ENCODE peak calls at places on chromosomes 13 and 19, in seven cellular contexts. One of them, this sample, is unnamed.

GRCh38 chr13:102236341-102236740 is 165.5 kb downstream of the FGF14 start:
- DNase-seq in aorta: no peak
- DNase-seq in renal cortical epithelial cell: no peak
- DNase-seq in putamen: no peak
- DNase-seq in NB4: no peak
- DNase-seq in stimulated activated CD4-positive, alpha-beta T cell treated with anti-CD3 and anti-CD28 coated beads, Interleukin-15, amount 100 ng/mL, for 1 hour: no peak
- DNase-seq in hepatocyte: no peak
- DNase-seq in this sample: no peak

GRCh38 chr13:48401480-48401879 is 11.4 kb downstream of the LPAR6 start:
- DNase-seq in aorta: no peak
- DNase-seq in renal cortical epithelial cell: no peak
- DNase-seq in putamen: no peak
- DNase-seq in NB4: no peak
- DNase-seq in stimulated activated CD4-positive, alpha-beta T cell treated with anti-CD3 and anti-CD28 coated beads, Interleukin-15, amount 100 ng/mL, for 1 hour: no peak
- DNase-seq in hepatocyte: no peak
- DNase-seq in this sample: no peak

GRCh38 chr13:55583953-55584593 is 1556.6 kb upstream of the PRR20A start:
- DNase-seq in aorta: no peak
- DNase-seq in renal cortical epithelial cell: no peak
- DNase-seq in putamen: no peak
- DNase-seq in NB4: no peak
- DNase-seq in stimulated activated CD4-positive, alpha-beta T cell treated with anti-CD3 and anti-CD28 coated beads, Interleukin-15, amount 100 ng/mL, for 1 hour: no peak
- DNase-seq in hepatocyte: no peak
- DNase-seq in this sample: no peak

GRCh38 chr19:31979362-31979761 is 366.0 kb upstream of the ZNF507 start:
- DNase-seq in aorta: no peak
- DNase-seq in renal cortical epithelial cell: no peak
- DNase-seq in putamen: no peak
- DNase-seq in NB4: no peak
- DNase-seq in stimulated activated CD4-positive, alpha-beta T cell treated with anti-CD3 and anti-CD28 coated beads, Interleukin-15, amount 100 ng/mL, for 1 hour: no peak
- DNase-seq in hepatocyte: no peak
- DNase-seq in this sample: no peak

GRCh38 chr13:65036999-65037398 is 2193.1 kb downstream of the PCDH9 start:
- DNase-seq in aorta: no peak
- DNase-seq in renal cortical epithelial cell: no peak
- DNase-seq in putamen: no peak
- DNase-seq in NB4: no peak
- DNase-seq in stimulated activated CD4-positive, alpha-beta T cell treated with anti-CD3 and anti-CD28 coated beads, Interleukin-15, amount 100 ng/mL, for 1 hour: no peak
- DNase-seq in hepatocyte: no peak
- DNase-seq in this sample: no peak

GRCh38 chr13:80195649-80196048 is 145.3 kb downstream of the SPRY2 start:
- DNase-seq in aorta: no peak
- DNase-seq in renal cortical epithelial cell: no peak
- DNase-seq in putamen: no peak
- DNase-seq in NB4: no peak
- DNase-seq in stimulated activated CD4-positive, alpha-beta T cell treated with anti-CD3 and anti-CD28 coated beads, Interleukin-15, amount 100 ng/mL, for 1 hour: no peak
- DNase-seq in hepatocyte: no peak
- DNase-seq in this sample: no peak

GRCh38 chr19:14526423-14526822 is 3.0 kb upstream of the TECR start:
- DNase-seq in aorta: no peak
- DNase-seq in renal cortical epithelial cell: no peak
- DNase-seq in putamen: no peak
- DNase-seq in NB4: no peak
- DNase-seq in stimulated activated CD4-positive, alpha-beta T cell treated with anti-CD3 and anti-CD28 coated beads, Interleukin-15, amount 100 ng/mL, for 1 hour: no peak
- DNase-seq in hepatocyte: no peak
- DNase-seq in this sample: no peak

GRCh38 chr13:94711561-94712286 is 621 bp downstream of the SOX21 start:
- DNase-seq in aorta: peak
- DNase-seq in renal cortical epithelial cell: no peak
- DNase-seq in putamen: no peak
- DNase-seq in NB4: no peak
- DNase-seq in stimulated activated CD4-positive, alpha-beta T cell treated with anti-CD3 and anti-CD28 coated beads, Interleukin-15, amount 100 ng/mL, for 1 hour: no peak
- DNase-seq in hepatocyte: peak
- DNase-seq in this sample: no peak

GRCh38 chr13:34776390-34776981 is 165.6 kb upstream of the NBEA start:
- DNase-seq in aorta: no peak
- DNase-seq in renal cortical epithelial cell: no peak
- DNase-seq in putamen: no peak
- DNase-seq in NB4: no peak
- DNase-seq in stimulated activated CD4-positive, alpha-beta T cell treated with anti-CD3 and anti-CD28 coated beads, Interleukin-15, amount 100 ng/mL, for 1 hour: no peak
- DNase-seq in hepatocyte: no peak
- DNase-seq in this sample: no peak

GRCh38 chr19:48660854-48661731 is 11.7 kb downstream of the NTN5 start:
- DNase-seq in aorta: peak
- DNase-seq in renal cortical epithelial cell: peak
- DNase-seq in putamen: peak
- DNase-seq in NB4: peak
- DNase-seq in stimulated activated CD4-positive, alpha-beta T cell treated with anti-CD3 and anti-CD28 coated beads, Interleukin-15, amount 100 ng/mL, for 1 hour: peak
- DNase-seq in hepatocyte: peak
- DNase-seq in this sample: peak

GRCh38 chr19:27392027-27392632 is 1820.8 kb downstream of the UQCRFS1 start:
- DNase-seq in aorta: no peak
- DNase-seq in renal cortical epithelial cell: no peak
- DNase-seq in putamen: no peak
- DNase-seq in NB4: no peak
- DNase-seq in stimulated activated CD4-positive, alpha-beta T cell treated with anti-CD3 and anti-CD28 coated beads, Interleukin-15, amount 100 ng/mL, for 1 hour: no peak
- DNase-seq in hepatocyte: no peak
- DNase-seq in this sample: peak

GRCh38 chr19:32816555-32817099 is 52.9 kb downstream of the SLC7A9 start:
- DNase-seq in aorta: no peak
- DNase-seq in renal cortical epithelial cell: no peak
- DNase-seq in putamen: no peak
- DNase-seq in NB4: no peak
- DNase-seq in stimulated activated CD4-positive, alpha-beta T cell treated with anti-CD3 and anti-CD28 coated beads, Interleukin-15, amount 100 ng/mL, for 1 hour: no peak
- DNase-seq in hepatocyte: no peak
- DNase-seq in this sample: no peak

GRCh38 chr19:17394891-17395415 is 957 bp upstream of the CCDC194 start:
- DNase-seq in aorta: peak
- DNase-seq in renal cortical epithelial cell: no peak
- DNase-seq in putamen: no peak
- DNase-seq in NB4: peak
- DNase-seq in stimulated activated CD4-positive, alpha-beta T cell treated with anti-CD3 and anti-CD28 coated beads, Interleukin-15, amount 100 ng/mL, for 1 hour: peak
- DNase-seq in hepatocyte: no peak
- DNase-seq in this sample: peak

GRCh38 chr19:27733551-27734266 is 1479.2 kb downstream of the UQCRFS1 start:
- DNase-seq in aorta: no peak
- DNase-seq in renal cortical epithelial cell: no peak
- DNase-seq in putamen: no peak
- DNase-seq in NB4: no peak
- DNase-seq in stimulated activated CD4-positive, alpha-beta T cell treated with anti-CD3 and anti-CD28 coated beads, Interleukin-15, amount 100 ng/mL, for 1 hour: no peak
- DNase-seq in hepatocyte: no peak
- DNase-seq in this sample: no peak

GRCh38 chr13:31756346-31756745 is 17.0 kb downstream of the RXFP2 start:
- DNase-seq in aorta: no peak
- DNase-seq in renal cortical epithelial cell: peak
- DNase-seq in putamen: no peak
- DNase-seq in NB4: no peak
- DNase-seq in stimulated activated CD4-positive, alpha-beta T cell treated with anti-CD3 and anti-CD28 coated beads, Interleukin-15, amount 100 ng/mL, for 1 hour: no peak
- DNase-seq in hepatocyte: no peak
- DNase-seq in this sample: no peak

GRCh38 chr13:19634129-19634740 is 776 bp downstream of the MPHOSPH8 start:
- DNase-seq in aorta: no peak
- DNase-seq in renal cortical epithelial cell: peak
- DNase-seq in putamen: no peak
- DNase-seq in NB4: peak
- DNase-seq in stimulated activated CD4-positive, alpha-beta T cell treated with anti-CD3 and anti-CD28 coated beads, Interleukin-15, amount 100 ng/mL, for 1 hour: no peak
- DNase-seq in hepatocyte: peak
- DNase-seq in this sample: no peak

GRCh38 chr13:78045916-78046315 is 127.3 kb upstream of the EDNRB start:
- DNase-seq in aorta: no peak
- DNase-seq in renal cortical epithelial cell: peak
- DNase-seq in putamen: no peak
- DNase-seq in NB4: no peak
- DNase-seq in stimulated activated CD4-positive, alpha-beta T cell treated with anti-CD3 and anti-CD28 coated beads, Interleukin-15, amount 100 ng/mL, for 1 hour: no peak
- DNase-seq in hepatocyte: no peak
- DNase-seq in this sample: no peak

GRCh38 chr19:2497186-2497585 is 21.3 kb downstream of the GADD45B start:
- DNase-seq in aorta: no peak
- DNase-seq in renal cortical epithelial cell: no peak
- DNase-seq in putamen: no peak
- DNase-seq in NB4: no peak
- DNase-seq in stimulated activated CD4-positive, alpha-beta T cell treated with anti-CD3 and anti-CD28 coated beads, Interleukin-15, amount 100 ng/mL, for 1 hour: no peak
- DNase-seq in hepatocyte: no peak
- DNase-seq in this sample: no peak

GRCh38 chr19:43639507-43640423 is at the start of gene CADM4:
- DNase-seq in aorta: no peak
- DNase-seq in renal cortical epithelial cell: no peak
- DNase-seq in putamen: no peak
- DNase-seq in NB4: peak
- DNase-seq in stimulated activated CD4-positive, alpha-beta T cell treated with anti-CD3 and anti-CD28 coated beads, Interleukin-15, amount 100 ng/mL, for 1 hour: peak
- DNase-seq in hepatocyte: peak
- DNase-seq in this sample: peak

GRCh38 chr13:22936228-22936627 is 244.6 kb upstream of the SGCG start:
- DNase-seq in aorta: no peak
- DNase-seq in renal cortical epithelial cell: no peak
- DNase-seq in putamen: no peak
- DNase-seq in NB4: no peak
- DNase-seq in stimulated activated CD4-positive, alpha-beta T cell treated with anti-CD3 and anti-CD28 coated beads, Interleukin-15, amount 100 ng/mL, for 1 hour: no peak
- DNase-seq in hepatocyte: no peak
- DNase-seq in this sample: no peak

GRCh38 chr19:17332677-17333581 is 1.7 kb downstream of the ANO8 start:
- DNase-seq in aorta: peak
- DNase-seq in renal cortical epithelial cell: peak
- DNase-seq in putamen: no peak
- DNase-seq in NB4: peak
- DNase-seq in stimulated activated CD4-positive, alpha-beta T cell treated with anti-CD3 and anti-CD28 coated beads, Interleukin-15, amount 100 ng/mL, for 1 hour: no peak
- DNase-seq in hepatocyte: peak
- DNase-seq in this sample: no peak

GRCh38 chr13:46595136-46595917 is 42.4 kb downstream of the LRCH1 start:
- DNase-seq in aorta: no peak
- DNase-seq in renal cortical epithelial cell: peak
- DNase-seq in putamen: no peak
- DNase-seq in NB4: peak
- DNase-seq in stimulated activated CD4-positive, alpha-beta T cell treated with anti-CD3 and anti-CD28 coated beads, Interleukin-15, amount 100 ng/mL, for 1 hour: no peak
- DNase-seq in hepatocyte: no peak
- DNase-seq in this sample: no peak

GRCh38 chr19:6765738-6766356 is 1.4 kb downstream of the SH2D3A start:
- DNase-seq in aorta: no peak
- DNase-seq in renal cortical epithelial cell: peak
- DNase-seq in putamen: no peak
- DNase-seq in NB4: no peak
- DNase-seq in stimulated activated CD4-positive, alpha-beta T cell treated with anti-CD3 and anti-CD28 coated beads, Interleukin-15, amount 100 ng/mL, for 1 hour: no peak
- DNase-seq in hepatocyte: peak
- DNase-seq in this sample: peak

GRCh38 chr13:22848539-22849052 is 332.2 kb upstream of the SGCG start:
- DNase-seq in aorta: no peak
- DNase-seq in renal cortical epithelial cell: peak
- DNase-seq in putamen: no peak
- DNase-seq in NB4: no peak
- DNase-seq in stimulated activated CD4-positive, alpha-beta T cell treated with anti-CD3 and anti-CD28 coated beads, Interleukin-15, amount 100 ng/mL, for 1 hour: no peak
- DNase-seq in hepatocyte: peak
- DNase-seq in this sample: no peak

GRCh38 chr19:10419646-10420443 is 493 bp upstream of the PDE4A start:
- DNase-seq in aorta: no peak
- DNase-seq in renal cortical epithelial cell: no peak
- DNase-seq in putamen: no peak
- DNase-seq in NB4: peak
- DNase-seq in stimulated activated CD4-positive, alpha-beta T cell treated with anti-CD3 and anti-CD28 coated beads, Interleukin-15, amount 100 ng/mL, for 1 hour: no peak
- DNase-seq in hepatocyte: peak
- DNase-seq in this sample: no peak

GRCh38 chr19:4171676-4172075 is 10.7 kb downstream of the SIRT6 start:
- DNase-seq in aorta: no peak
- DNase-seq in renal cortical epithelial cell: no peak
- DNase-seq in putamen: no peak
- DNase-seq in NB4: no peak
- DNase-seq in stimulated activated CD4-positive, alpha-beta T cell treated with anti-CD3 and anti-CD28 coated beads, Interleukin-15, amount 100 ng/mL, for 1 hour: no peak
- DNase-seq in hepatocyte: no peak
- DNase-seq in this sample: no peak

GRCh38 chr19:3923912-3924311 is 9.0 kb upstream of the NMRK2 start:
- DNase-seq in aorta: no peak
- DNase-seq in renal cortical epithelial cell: no peak
- DNase-seq in putamen: no peak
- DNase-seq in NB4: no peak
- DNase-seq in stimulated activated CD4-positive, alpha-beta T cell treated with anti-CD3 and anti-CD28 coated beads, Interleukin-15, amount 100 ng/mL, for 1 hour: no peak
- DNase-seq in hepatocyte: no peak
- DNase-seq in this sample: no peak

GRCh38 chr13:30847697-30848307 is 58.3 kb upstream of the MEDAG start:
- DNase-seq in aorta: peak
- DNase-seq in renal cortical epithelial cell: peak
- DNase-seq in putamen: peak
- DNase-seq in NB4: peak
- DNase-seq in stimulated activated CD4-positive, alpha-beta T cell treated with anti-CD3 and anti-CD28 coated beads, Interleukin-15, amount 100 ng/mL, for 1 hour: no peak
- DNase-seq in hepatocyte: peak
- DNase-seq in this sample: no peak

GRCh38 chr13:64551755-64552154 is 2678.4 kb downstream of the PCDH9 start:
- DNase-seq in aorta: no peak
- DNase-seq in renal cortical epithelial cell: no peak
- DNase-seq in putamen: no peak
- DNase-seq in NB4: no peak
- DNase-seq in stimulated activated CD4-positive, alpha-beta T cell treated with anti-CD3 and anti-CD28 coated beads, Interleukin-15, amount 100 ng/mL, for 1 hour: no peak
- DNase-seq in hepatocyte: no peak
- DNase-seq in this sample: no peak

GRCh38 chr19:38478273-38478971 is 44.9 kb downstream of the RYR1 start:
- DNase-seq in aorta: no peak
- DNase-seq in renal cortical epithelial cell: no peak
- DNase-seq in putamen: no peak
- DNase-seq in NB4: peak
- DNase-seq in stimulated activated CD4-positive, alpha-beta T cell treated with anti-CD3 and anti-CD28 coated beads, Interleukin-15, amount 100 ng/mL, for 1 hour: no peak
- DNase-seq in hepatocyte: no peak
- DNase-seq in this sample: no peak

GRCh38 chr19:56476671-56477428 is at the start of gene ZNF667:
- DNase-seq in aorta: peak
- DNase-seq in renal cortical epithelial cell: peak
- DNase-seq in putamen: peak
- DNase-seq in NB4: no peak
- DNase-seq in stimulated activated CD4-positive, alpha-beta T cell treated with anti-CD3 and anti-CD28 coated beads, Interleukin-15, amount 100 ng/mL, for 1 hour: no peak
- DNase-seq in hepatocyte: peak
- DNase-seq in this sample: no peak

GRCh38 chr13:20431080-20431479 is 94.6 kb downstream of the CRYL1 start:
- DNase-seq in aorta: no peak
- DNase-seq in renal cortical epithelial cell: peak
- DNase-seq in putamen: no peak
- DNase-seq in NB4: peak
- DNase-seq in stimulated activated CD4-positive, alpha-beta T cell treated with anti-CD3 and anti-CD28 coated beads, Interleukin-15, amount 100 ng/mL, for 1 hour: no peak
- DNase-seq in hepatocyte: no peak
- DNase-seq in this sample: no peak

GRCh38 chr13:51524846-51525566 is 59.3 kb upstream of the WDFY2 start:
- DNase-seq in aorta: no peak
- DNase-seq in renal cortical epithelial cell: no peak
- DNase-seq in putamen: no peak
- DNase-seq in NB4: no peak
- DNase-seq in stimulated activated CD4-positive, alpha-beta T cell treated with anti-CD3 and anti-CD28 coated beads, Interleukin-15, amount 100 ng/mL, for 1 hour: no peak
- DNase-seq in hepatocyte: peak
- DNase-seq in this sample: no peak

GRCh38 chr19:11519138-11519537 is 9.8 kb downstream of the ECSIT start:
- DNase-seq in aorta: no peak
- DNase-seq in renal cortical epithelial cell: no peak
- DNase-seq in putamen: no peak
- DNase-seq in NB4: no peak
- DNase-seq in stimulated activated CD4-positive, alpha-beta T cell treated with anti-CD3 and anti-CD28 coated beads, Interleukin-15, amount 100 ng/mL, for 1 hour: no peak
- DNase-seq in hepatocyte: no peak
- DNase-seq in this sample: no peak